ENCODE peak calls at places on chromosomes 13 and 19, in six cellular contexts. One of them, this sample, is unnamed.

GRCh38 chr13:41054212-41054877 is 7.0 kb upstream of the WBP4 start:
- DNase-seq in IMR-90: peak
- DNase-seq in neuronal stem cell: no peak
- DNase-seq in mesenchymal stem cell: peak
- DNase-seq in trophoblast cell: peak
- DNase-seq in H1: no peak
- DNase-seq in this sample: no peak

GRCh38 chr19:29708553-29709439 is 6.3 kb downstream of the C19orf12 start:
- DNase-seq in IMR-90: no peak
- DNase-seq in neuronal stem cell: no peak
- DNase-seq in mesenchymal stem cell: peak
- DNase-seq in trophoblast cell: no peak
- DNase-seq in H1: no peak
- DNase-seq in this sample: no peak

GRCh38 chr13:92951273-92951820 is 275.3 kb upstream of the GPC6 start:
- DNase-seq in IMR-90: no peak
- DNase-seq in neuronal stem cell: no peak
- DNase-seq in mesenchymal stem cell: peak
- DNase-seq in trophoblast cell: no peak
- DNase-seq in H1: no peak
- DNase-seq in this sample: no peak

GRCh38 chr19:21197589-21198295 is 55.9 kb downstream of the ZNF431 start:
- DNase-seq in IMR-90: peak
- DNase-seq in neuronal stem cell: no peak
- DNase-seq in mesenchymal stem cell: no peak
- DNase-seq in trophoblast cell: no peak
- DNase-seq in H1: no peak
- DNase-seq in this sample: no peak

GRCh38 chr13:98273824-98274786 is 97.0 kb upstream of the RNF113B start:
- DNase-seq in IMR-90: peak
- DNase-seq in neuronal stem cell: no peak
- DNase-seq in mesenchymal stem cell: peak
- DNase-seq in trophoblast cell: no peak
- DNase-seq in H1: no peak
- DNase-seq in this sample: peak

GRCh38 chr19:15923702-15924101 is 10.6 kb downstream of the CYP4F11 start:
- DNase-seq in IMR-90: no peak
- DNase-seq in neuronal stem cell: no peak
- DNase-seq in mesenchymal stem cell: no peak
- DNase-seq in trophoblast cell: no peak
- DNase-seq in H1: no peak
- DNase-seq in this sample: no peak

GRCh38 chr13:104487006-104487405 is 1420.8 kb upstream of the SLC10A2 start:
- DNase-seq in IMR-90: no peak
- DNase-seq in neuronal stem cell: no peak
- DNase-seq in mesenchymal stem cell: no peak
- DNase-seq in trophoblast cell: no peak
- DNase-seq in H1: no peak
- DNase-seq in this sample: no peak

GRCh38 chr19:45352062-45352461 is 11.5 kb downstream of the KLC3 start:
- DNase-seq in IMR-90: no peak
- DNase-seq in neuronal stem cell: no peak
- DNase-seq in mesenchymal stem cell: no peak
- DNase-seq in trophoblast cell: no peak
- DNase-seq in H1: no peak
- DNase-seq in this sample: no peak

GRCh38 chr13:113862766-113863510 is 938 bp downstream of the GAS6 start:
- DNase-seq in IMR-90: no peak
- DNase-seq in neuronal stem cell: no peak
- DNase-seq in mesenchymal stem cell: peak
- DNase-seq in trophoblast cell: peak
- DNase-seq in H1: no peak
- DNase-seq in this sample: peak

GRCh38 chr19:30668521-30669155 is 296.5 kb downstream of the ZNF536 start:
- DNase-seq in IMR-90: no peak
- DNase-seq in neuronal stem cell: no peak
- DNase-seq in mesenchymal stem cell: no peak
- DNase-seq in trophoblast cell: no peak
- DNase-seq in H1: no peak
- DNase-seq in this sample: no peak

GRCh38 chr13:25874907-25875306 is 176.9 kb downstream of the SHISA2 start:
- DNase-seq in IMR-90: no peak
- DNase-seq in neuronal stem cell: no peak
- DNase-seq in mesenchymal stem cell: peak
- DNase-seq in trophoblast cell: no peak
- DNase-seq in H1: no peak
- DNase-seq in this sample: no peak

GRCh38 chr13:113105032-113105993 is at the start of gene F7:
- DNase-seq in IMR-90: peak
- DNase-seq in neuronal stem cell: no peak
- DNase-seq in mesenchymal stem cell: no peak
- DNase-seq in trophoblast cell: peak
- DNase-seq in H1: no peak
- DNase-seq in this sample: no peak

GRCh38 chr13:114107686-114108081 is 24.7 kb downstream of the RASA3 start:
- DNase-seq in IMR-90: peak
- DNase-seq in neuronal stem cell: no peak
- DNase-seq in mesenchymal stem cell: peak
- DNase-seq in trophoblast cell: no peak
- DNase-seq in H1: no peak
- DNase-seq in this sample: no peak

GRCh38 chr13:47594833-47595232 is 406.2 kb downstream of the SUCLA2 start:
- DNase-seq in IMR-90: peak
- DNase-seq in neuronal stem cell: no peak
- DNase-seq in mesenchymal stem cell: peak
- DNase-seq in trophoblast cell: no peak
- DNase-seq in H1: peak
- DNase-seq in this sample: peak

GRCh38 chr19:22256856-22257255 is 29.4 kb upstream of the ZNF729 start:
- DNase-seq in IMR-90: no peak
- DNase-seq in neuronal stem cell: no peak
- DNase-seq in mesenchymal stem cell: no peak
- DNase-seq in trophoblast cell: peak
- DNase-seq in H1: no peak
- DNase-seq in this sample: no peak

GRCh38 chr13:109301711-109302110 is 484.7 kb downstream of the IRS2 start:
- DNase-seq in IMR-90: no peak
- DNase-seq in neuronal stem cell: no peak
- DNase-seq in mesenchymal stem cell: no peak
- DNase-seq in trophoblast cell: no peak
- DNase-seq in H1: no peak
- DNase-seq in this sample: no peak

GRCh38 chr19:58559275-58560006 is 1.0 kb upstream of the UBE2M start:
- DNase-seq in IMR-90: peak
- DNase-seq in neuronal stem cell: peak
- DNase-seq in mesenchymal stem cell: peak
- DNase-seq in trophoblast cell: peak
- DNase-seq in H1: no peak
- DNase-seq in this sample: peak
- H3K18ac ChIP-seq in IMR-90: peak
- H3K18ac ChIP-seq in neuronal stem cell: peak
- H3K18ac ChIP-seq in mesenchymal stem cell: peak
- H3K18ac ChIP-seq in trophoblast cell: peak
- H3K18ac ChIP-seq in H1: peak
- H3K18ac ChIP-seq in this sample: peak

GRCh38 chr13:64684108-64684507 is 2546.0 kb downstream of the PCDH9 start:
- DNase-seq in IMR-90: no peak
- DNase-seq in neuronal stem cell: no peak
- DNase-seq in mesenchymal stem cell: no peak
- DNase-seq in trophoblast cell: no peak
- DNase-seq in H1: no peak
- DNase-seq in this sample: no peak

GRCh38 chr13:64688893-64689677 is 2541.1 kb downstream of the PCDH9 start:
- DNase-seq in IMR-90: peak
- DNase-seq in neuronal stem cell: no peak
- DNase-seq in mesenchymal stem cell: peak
- DNase-seq in trophoblast cell: no peak
- DNase-seq in H1: no peak
- DNase-seq in this sample: no peak

GRCh38 chr13:64680739-64681138 is 2549.4 kb downstream of the PCDH9 start:
- DNase-seq in IMR-90: no peak
- DNase-seq in neuronal stem cell: no peak
- DNase-seq in mesenchymal stem cell: no peak
- DNase-seq in trophoblast cell: no peak
- DNase-seq in H1: no peak
- DNase-seq in this sample: no peak

DNA sequence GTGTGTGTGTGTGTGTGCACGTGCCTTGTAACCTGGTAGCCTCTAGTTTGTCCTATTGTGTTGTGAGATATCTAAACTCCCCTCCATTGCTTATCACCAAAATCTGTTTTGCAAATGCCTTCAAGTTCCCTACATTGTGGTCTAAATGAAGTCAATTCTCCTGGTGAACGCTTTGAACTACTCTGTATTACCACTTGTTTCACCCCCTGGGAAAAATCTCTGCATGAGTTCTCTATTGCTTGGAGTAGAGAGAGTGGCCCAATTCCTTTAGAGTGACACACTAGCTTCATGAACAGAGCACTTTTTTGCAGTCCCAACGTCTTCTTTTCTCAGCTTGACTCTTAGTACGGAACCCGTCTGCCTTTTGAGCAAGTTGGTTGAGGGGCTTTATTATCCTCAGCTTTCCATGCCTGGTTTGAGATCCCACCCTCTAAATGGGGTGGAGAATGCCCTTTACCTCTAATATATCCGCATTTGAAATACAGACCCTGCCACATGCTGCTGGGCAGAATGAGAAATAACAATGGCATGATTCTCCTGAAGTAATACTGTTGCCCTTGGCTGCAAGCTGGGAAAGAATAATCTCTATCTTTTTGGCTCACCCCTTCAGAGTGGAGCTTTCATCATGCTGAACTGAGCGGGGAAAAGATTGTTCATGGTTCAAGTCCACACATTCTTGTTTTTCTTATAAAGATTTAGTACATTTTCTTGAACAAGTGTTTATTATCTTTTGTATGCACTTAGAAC is 2545.3 kb downstream of the PCDH9 start:
- DNase-seq in IMR-90: peak
- DNase-seq in neuronal stem cell: no peak
- DNase-seq in mesenchymal stem cell: no peak
- DNase-seq in trophoblast cell: no peak
- DNase-seq in H1: peak
- DNase-seq in this sample: peak
- H2AFZ ChIP-seq in IMR-90: peak
- H2AFZ ChIP-seq in neuronal stem cell: peak
- H2AFZ ChIP-seq in mesenchymal stem cell: no peak
- H2AFZ ChIP-seq in trophoblast cell: peak
- H2AFZ ChIP-seq in H1: peak
- H2AFZ ChIP-seq in this sample: peak

GRCh38 chr19:5126498-5127223 is 157.7 kb downstream of the KDM4B start:
- DNase-seq in IMR-90: no peak
- DNase-seq in neuronal stem cell: no peak
- DNase-seq in mesenchymal stem cell: no peak
- DNase-seq in trophoblast cell: no peak
- DNase-seq in H1: no peak
- DNase-seq in this sample: no peak

GRCh38 chr19:5125797-5126497 is 157.0 kb downstream of the KDM4B start:
- DNase-seq in IMR-90: peak
- DNase-seq in neuronal stem cell: no peak
- DNase-seq in mesenchymal stem cell: peak
- DNase-seq in trophoblast cell: no peak
- DNase-seq in H1: no peak
- DNase-seq in this sample: peak

GRCh38 chr19:5123646-5124045 is 154.7 kb downstream of the KDM4B start:
- DNase-seq in IMR-90: no peak
- DNase-seq in neuronal stem cell: no peak
- DNase-seq in mesenchymal stem cell: no peak
- DNase-seq in trophoblast cell: no peak
- DNase-seq in H1: no peak
- DNase-seq in this sample: peak

GRCh38 chr19:5124111-5124855 is 155.4 kb downstream of the KDM4B start:
- DNase-seq in IMR-90: no peak
- DNase-seq in neuronal stem cell: no peak
- DNase-seq in mesenchymal stem cell: no peak
- DNase-seq in trophoblast cell: peak
- DNase-seq in H1: no peak
- DNase-seq in this sample: no peak

DNA sequence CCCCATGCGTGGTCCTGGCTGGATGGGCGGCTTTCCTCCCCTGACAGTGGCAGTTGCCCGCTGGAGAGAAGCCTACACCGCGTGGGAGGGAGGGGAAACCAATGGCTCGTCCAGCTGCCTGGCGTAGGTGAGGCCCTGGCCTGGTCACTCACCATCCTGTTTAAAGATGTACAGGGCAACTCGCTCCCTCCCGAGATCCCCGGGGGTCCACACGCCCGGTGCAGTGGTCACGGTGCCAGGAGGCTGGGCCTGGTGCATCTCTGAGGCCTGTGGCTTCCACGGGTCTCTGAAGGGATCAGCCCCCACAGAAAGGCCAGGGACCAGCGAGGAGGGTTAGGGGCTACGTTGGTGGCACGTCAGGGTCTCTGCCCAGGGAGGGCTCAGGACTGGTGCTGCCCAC is 156.5 kb downstream of the KDM4B start:
- DNase-seq in IMR-90: no peak
- DNase-seq in neuronal stem cell: no peak
- DNase-seq in mesenchymal stem cell: no peak
- DNase-seq in trophoblast cell: no peak
- DNase-seq in H1: no peak
- DNase-seq in this sample: no peak
- H3K18ac ChIP-seq in IMR-90: no peak
- H3K18ac ChIP-seq in neuronal stem cell: peak
- H3K18ac ChIP-seq in mesenchymal stem cell: peak
- H3K18ac ChIP-seq in trophoblast cell: peak
- H3K18ac ChIP-seq in H1: peak
- H3K18ac ChIP-seq in this sample: peak

GRCh38 chr13:30868806-30869470 is 37.1 kb upstream of the MEDAG start:
- DNase-seq in IMR-90: peak
- DNase-seq in neuronal stem cell: no peak
- DNase-seq in mesenchymal stem cell: peak
- DNase-seq in trophoblast cell: no peak
- DNase-seq in H1: no peak
- DNase-seq in this sample: no peak

GRCh38 chr13:30871713-30872029 is 34.4 kb upstream of the MEDAG start:
- DNase-seq in IMR-90: no peak
- DNase-seq in neuronal stem cell: no peak
- DNase-seq in mesenchymal stem cell: no peak
- DNase-seq in trophoblast cell: no peak
- DNase-seq in H1: no peak
- DNase-seq in this sample: no peak

GRCh38 chr13:30870049-30870884 is 35.8 kb upstream of the MEDAG start:
- DNase-seq in IMR-90: peak
- DNase-seq in neuronal stem cell: peak
- DNase-seq in mesenchymal stem cell: peak
- DNase-seq in trophoblast cell: peak
- DNase-seq in H1: no peak
- DNase-seq in this sample: peak

GRCh38 chr13:30870916-30871712 is 35.0 kb upstream of the MEDAG start:
- DNase-seq in IMR-90: no peak
- DNase-seq in neuronal stem cell: no peak
- DNase-seq in mesenchymal stem cell: no peak
- DNase-seq in trophoblast cell: no peak
- DNase-seq in H1: no peak
- DNase-seq in this sample: peak

DNA sequence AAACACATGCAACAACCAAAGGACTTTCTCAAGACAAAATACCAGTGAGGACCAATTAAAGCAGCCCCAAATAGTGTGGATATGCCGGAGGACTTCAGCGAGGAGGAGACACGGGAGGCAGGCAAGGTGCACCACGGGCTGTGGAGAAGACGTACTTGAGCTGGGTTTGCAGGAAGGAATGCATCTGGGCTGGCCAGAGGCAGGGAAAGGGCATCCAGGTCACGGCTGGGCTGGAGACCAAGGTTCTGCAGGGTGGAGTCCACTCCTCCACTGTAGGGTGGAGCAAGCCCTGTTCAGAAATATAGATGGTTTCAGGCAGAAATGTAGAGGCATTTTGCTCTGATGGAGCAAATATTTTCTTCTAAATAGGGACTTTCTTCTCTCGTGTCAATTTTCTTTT is 36.6 kb upstream of the MEDAG start:
- DNase-seq in IMR-90: peak
- DNase-seq in neuronal stem cell: no peak
- DNase-seq in mesenchymal stem cell: no peak
- DNase-seq in trophoblast cell: peak
- DNase-seq in H1: no peak
- DNase-seq in this sample: no peak
- H2AFZ ChIP-seq in IMR-90: peak
- H2AFZ ChIP-seq in neuronal stem cell: peak
- H2AFZ ChIP-seq in mesenchymal stem cell: no peak
- H2AFZ ChIP-seq in trophoblast cell: no peak
- H2AFZ ChIP-seq in H1: no peak
- H2AFZ ChIP-seq in this sample: no peak